ENCODE peak calls at places on chromosomes 3 and 15, in four cellular contexts. Z is HepG2, U is SK-N-SH, T is GM12878. N is an unnamed sample.

GRCh38 chr15:70258369-70259029 is 160.8 kb upstream of the TLE3 start:
- DNase-seq in U (no peak), T (no peak), Z (no peak), N (no peak)

GRCh38 chr3:193240850-193241706 is at the start of gene PLAAT1:
- DNase-seq in U (peak; percentile 93), T (no peak), Z (no peak), N (peak; percentile 70)

GRCh38 chr3:196792771-196793170 is 53.1 kb downstream of the PAK2 start:
- DNase-seq in U (no peak), Z (peak; percentile 63), T (no peak), N (no peak)

GRCh38 chr3:71153753-71154152 is 429.8 kb downstream of the FOXP1 start:
- DNase-seq in U (no peak), Z (peak; percentile 66), T (no peak), N (no peak)

GRCh38 chr3:163622384-163622783 is 1455.9 kb downstream of the SI start:
- DNase-seq in T (no peak), U (peak; percentile 12), Z (peak; percentile 43), N (peak; percentile 10)

GRCh38 chr3:42061711-42062408 is 29.3 kb upstream of the TRAK1 start:
- DNase-seq in Z (no peak), T (no peak), U (no peak), N (no peak)

GRCh38 chr15:67146214-67146613 is 80.8 kb downstream of the SMAD3 start:
- DNase-seq in U (peak; percentile 47), Z (peak; percentile 68), T (no peak), N (no peak)

GRCh38 chr15:65939901-65940617 is 70.8 kb downstream of the RAB11A start:
- DNase-seq in Z (no peak), T (no peak), U (no peak), N (no peak)

GRCh38 chr15:62323353-62323752 is 158.3 kb upstream of the C2CD4B start:
- DNase-seq in U (no peak), Z (no peak), T (no peak), N (no peak)

GRCh38 chr3:187954486-187955075 is 199.4 kb upstream of the LPP start:
- DNase-seq in U (no peak), T (no peak), Z (no peak), N (no peak)

GRCh38 chr15:101048191-101049011 is 129.2 kb downstream of the LRRK1 start:
- DNase-seq in Z (no peak), T (no peak), U (peak; percentile 30), N (peak; percentile 42)

GRCh38 chr3:58630081-58630709 is 36.4 kb downstream of the FAM3D start:
- DNase-seq in T (no peak), Z (peak; percentile 46), U (peak; percentile 85), N (peak; percentile 23)

GRCh38 chr3:156626104-156626503 is 48.3 kb upstream of the TIPARP start:
- DNase-seq in U (no peak), T (no peak), Z (no peak), N (no peak)

GRCh38 chr3:133591271-133591742 is 17.8 kb downstream of the CDV3 start:
- DNase-seq in Z (no peak), T (no peak), U (no peak), N (no peak)

GRCh38 chr15:47386459-47386858 is 330.8 kb upstream of the SEMA6D start:
- DNase-seq in U (no peak), Z (no peak), T (no peak), N (no peak)

GRCh38 chr15:100925480-100925879 is 6.3 kb downstream of the LRRK1 start:
- DNase-seq in Z (no peak), U (no peak), T (no peak), N (no peak)

GRCh38 chr3:73625124-73625665 is 454 bp upstream of the PDZRN3 start:
- DNase-seq in T (no peak), Z (no peak), U (peak; percentile 54), N (peak; percentile 9)

GRCh38 chr3:67601919-67602608 is 52.3 kb downstream of the SUCLG2 start:
- DNase-seq in Z (no peak), T (no peak), U (no peak), N (no peak)

GRCh38 chr15:96052572-96053038 is 277.9 kb upstream of the NR2F2 start:
- DNase-seq in U (no peak), T (no peak), Z (no peak), N (peak; percentile 65)

GRCh38 chr3:188683032-188683491 is 488.7 kb upstream of the TPRG1 start:
- DNase-seq in Z (peak; percentile 6), T (no peak), U (no peak), N (no peak)

GRCh38 chr15:49423021-49423420 is at the start of gene FGF7:
- DNase-seq in T (no peak), Z (peak; percentile 2), U (no peak), N (no peak)

GRCh38 chr15:33551860-33552259 is 241.1 kb downstream of the RYR3 start:
- DNase-seq in Z (no peak), T (no peak), U (no peak), N (no peak)

GRCh38 chr15:100572362-100572983 is 29.5 kb downstream of the LINS1 start:
- DNase-seq in Z (no peak), T (no peak), U (no peak), N (no peak)

GRCh38 chr3:139427283-139428060 is 38.0 kb upstream of the COPB2 start:
- DNase-seq in Z (peak; percentile 74), U (peak; percentile 69), T (peak; percentile 16), N (no peak)

GRCh38 chr3:58724376-58724775 is 57.8 kb upstream of the FAM3D start:
- DNase-seq in Z (no peak), T (no peak), U (no peak), N (no peak)

GRCh38 chr15:36965561-36966342 is 134.6 kb downstream of the MEIS2 start:
- DNase-seq in U (no peak), T (no peak), Z (no peak), N (no peak)
- TF ChIP-seq TCF12 in U (no peak), T (no peak), Z (no peak), N (no peak)

GRCh38 chr3:146547235-146547835 is 2.9 kb upstream of the PLSCR1 start:
- DNase-seq in T (no peak), Z (no peak), U (no peak), N (no peak)

GRCh38 chr3:146546366-146546965 is 2.1 kb upstream of the PLSCR1 start:
- DNase-seq in U (no peak), T (no peak), Z (no peak), N (no peak)

GRCh38 chr3:146554168-146554760 is 9.9 kb upstream of the PLSCR1 start:
- DNase-seq in T (no peak), U (no peak), Z (no peak), N (no peak)

GRCh38 chr3:146555311-146555710 is 10.9 kb upstream of the PLSCR1 start:
- DNase-seq in T (no peak), Z (no peak), U (no peak), N (no peak)

GRCh38 chr3:146550743-146551510 is 6.5 kb upstream of the PLSCR1 start:
- DNase-seq in Z (no peak), U (no peak), T (no peak), N (no peak)
- TF ChIP-seq TCF12 in Z (no peak), U (peak; percentile 20), T (no peak), N (no peak)

DNA sequence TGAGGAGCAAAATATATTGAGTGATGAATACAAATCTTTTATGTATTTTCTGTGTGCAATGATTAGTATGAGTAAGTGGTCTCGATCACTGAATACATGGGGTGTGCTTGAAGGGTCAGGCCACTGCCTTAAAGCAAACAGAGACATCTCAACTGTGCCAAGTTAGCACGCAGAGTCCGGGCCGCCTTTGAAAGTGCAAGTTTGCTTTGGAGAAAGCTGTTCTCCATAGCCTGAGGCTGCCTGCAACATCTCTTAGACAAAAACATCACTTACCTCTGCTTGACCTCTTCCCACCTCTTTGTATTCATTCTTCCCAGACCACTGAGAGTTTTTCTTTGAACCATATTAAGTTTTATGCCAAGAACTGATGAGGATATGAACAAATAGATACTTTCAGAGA is 267.0 kb downstream of the ZBTB20 start:
- DNase-seq in Z (no peak), T (no peak), U (no peak), N (no peak)
- TF ChIP-seq TCF12 in Z (no peak), T (no peak), U (no peak), N (no peak)

GRCh38 chr15:90145259-90145658 is 43.0 kb upstream of the IDH2 start:
- DNase-seq in Z (no peak), U (peak; percentile 72), T (no peak), N (no peak)
- TF ChIP-seq TCF12 in Z (no peak), U (no peak), T (no peak), N (no peak)

DNA sequence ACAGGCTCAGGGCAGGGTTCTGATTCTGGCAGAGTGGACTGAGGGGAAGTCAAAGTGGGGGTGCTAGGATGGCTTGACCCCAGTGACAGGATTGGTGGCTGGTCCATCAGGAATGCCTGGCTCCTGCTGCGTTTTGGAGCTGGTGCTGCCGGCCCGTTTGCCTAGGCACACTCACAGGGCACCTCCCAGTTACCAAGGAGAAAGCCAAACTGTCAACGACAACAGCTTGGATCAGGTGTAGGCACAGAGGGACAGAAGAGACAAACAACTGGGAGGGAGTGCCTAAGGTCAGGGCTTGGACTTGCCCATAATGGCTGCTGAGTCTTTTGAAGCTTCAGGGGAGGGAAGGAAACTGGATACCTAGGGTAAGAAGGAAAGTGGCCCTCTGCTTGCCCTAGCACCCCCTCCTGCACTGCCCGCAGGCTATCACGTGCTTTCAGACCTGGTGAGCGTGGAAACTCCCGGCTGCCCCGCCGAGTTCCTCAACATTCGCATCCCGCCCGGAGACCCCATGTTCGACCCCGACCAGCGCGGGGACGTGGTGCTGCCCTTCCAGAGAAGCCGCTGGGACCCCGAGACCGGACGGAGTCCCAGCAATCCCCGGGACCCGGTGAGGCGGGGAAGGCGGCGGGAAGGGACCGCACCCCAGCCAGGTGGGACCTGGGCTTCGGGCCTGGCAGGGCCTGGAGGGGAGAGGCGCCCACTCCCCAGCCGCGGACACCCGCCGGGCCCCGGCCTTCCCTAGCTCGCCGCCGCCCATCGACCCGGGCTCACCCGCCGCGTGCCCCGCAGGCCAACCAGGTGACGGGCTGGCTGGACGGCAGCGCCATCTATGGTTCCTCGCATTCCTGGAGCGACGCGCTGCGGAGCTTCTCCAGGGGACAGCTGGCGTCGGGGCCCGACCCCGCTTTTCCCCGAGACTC is 5.1 kb downstream of the DUOX1 start:
- DNase-seq in Z (no peak), T (no peak), U (no peak), N (no peak)
- TF ChIP-seq TCF12 in Z (no peak), T (no peak), U (no peak), N (no peak)